ENCODE peak calls at places on chromosomes 6 and 20, in seven cellular contexts. V is IMR-90, Z is upper lobe of left lung, G is kidney epithelial cell, F is fibroblast of mammary gland, N is AG04450, M is cardiac fibroblast. U is an unnamed sample.

GRCh38 chr6:169224185-169224695 is 29.4 kb downstream of the THBS2 start:
- DNase-seq in V (peak; percentile 92), Z (no peak), G (no peak), F (peak; percentile 96), N (peak; percentile 47), M (peak; percentile 90), U (no peak)

GRCh38 chr20:1945134-1945618 is 48.7 kb downstream of the PDYN start:
- DNase-seq in V (no peak), Z (peak; percentile 82), G (no peak), F (peak; percentile 84), N (no peak), M (peak; percentile 92), U (no peak)

GRCh38 chr6:85405175-85405852 is 44.6 kb upstream of the NT5E start:
- DNase-seq in V (peak; percentile 55), Z (no peak), G (peak; percentile 49), F (peak; percentile 37), N (no peak), M (no peak), U (peak; percentile 77)

GRCh38 chr20:47389867-47390347 is 33.4 kb upstream of the ZMYND8 start:
- DNase-seq in V (peak; percentile 53), Z (no peak), G (no peak), F (peak; percentile 93), N (no peak), M (peak; percentile 90), U (peak; percentile 39)

GRCh38 chr6:167827062-167827587 is 414 bp downstream of the AFDN start:
- DNase-seq in V (no peak), Z (no peak), G (no peak), F (no peak), N (no peak), M (peak; percentile 13), U (no peak)

GRCh38 chr6:11356404-11357155 is 124.1 kb upstream of the NEDD9 start:
- DNase-seq in V (no peak), Z (no peak), G (no peak), F (no peak), N (no peak), M (peak; percentile 75), U (no peak)

GRCh38 chr20:43938932-43939761 is 24.5 kb downstream of the TOX2 start:
- DNase-seq in V (peak; percentile 100), Z (no peak), G (peak; percentile 98), F (peak; percentile 100), N (peak; percentile 97), M (peak; percentile 100), U (peak; percentile 99)

GRCh38 chr20:37661536-37661935 is 32.3 kb upstream of the CTNNBL1 start:
- DNase-seq in V (no peak), Z (no peak), G (no peak), F (no peak), N (no peak), M (no peak), U (no peak)

GRCh38 chr6:138465007-138465645 is 34.2 kb downstream of the NHSL1 start:
- DNase-seq in V (peak; percentile 98), Z (no peak), G (peak; percentile 97), F (peak; percentile 98), N (peak; percentile 84), M (peak; percentile 98), U (peak; percentile 97)

GRCh38 chr6:170152989-170153388 is 137.9 kb downstream of the DLL1 start:
- DNase-seq in V (no peak), Z (peak; percentile 57), G (peak; percentile 38), F (no peak), N (no peak), M (peak; percentile 9), U (peak; percentile 54)

GRCh38 chr6:373773-374724 is 17.5 kb upstream of the IRF4 start:
- DNase-seq in V (peak; percentile 16), Z (peak; percentile 75), G (no peak), F (no peak), N (no peak), M (peak; percentile 13), U (no peak)

GRCh38 chr6:125094563-125094962 is 59.0 kb upstream of the TPD52L1 start:
- DNase-seq in V (peak; percentile 82), Z (no peak), G (no peak), F (peak; percentile 66), N (no peak), M (peak; percentile 62), U (peak; percentile 42)

GRCh38 chr6:149331043-149331807 is 13.7 kb downstream of the TAB2 start:
- DNase-seq in V (peak; percentile 73), Z (no peak), G (no peak), F (peak; percentile 42), N (no peak), M (peak; percentile 44), U (peak; percentile 24)

GRCh38 chr6:149696904-149697303 is 21.0 kb downstream of the LATS1 start:
- DNase-seq in V (peak; percentile 52), Z (no peak), G (no peak), F (no peak), N (no peak), M (peak; percentile 65), U (no peak)

GRCh38 chr20:29427201-29428060 is 1830.0 kb upstream of the DEFB115 start:
- DNase-seq in V (no peak), Z (peak; percentile 80), G (no peak), F (no peak), N (no peak), M (no peak), U (no peak)

GRCh38 chr6:164098857-164099534 is 684.5 kb downstream of the QKI start:
- DNase-seq in V (no peak), Z (no peak), G (no peak), F (peak; percentile 43), N (no peak), M (peak; percentile 60), U (peak; percentile 28)

GRCh38 chr6:31070711-31071197 is 41.6 kb downstream of the C6orf15 start:
- DNase-seq in V (peak; percentile 84), Z (no peak), G (no peak), F (peak; percentile 77), N (peak; percentile 60), M (peak; percentile 74), U (peak; percentile 79)

GRCh38 chr6:43972915-43973304 is 154.3 kb downstream of the MRPL14 start:
- DNase-seq in V (peak; percentile 95), Z (no peak), G (no peak), F (peak; percentile 90), N (peak; percentile 80), M (peak; percentile 83), U (peak; percentile 89)

GRCh38 chr6:69796081-69796626 is 656 bp downstream of the LMBRD1 start:
- DNase-seq in V (peak; percentile 45), Z (no peak), G (peak; percentile 45), F (peak; percentile 44), N (no peak), M (peak; percentile 47), U (peak; percentile 46)

GRCh38 chr6:168004945-168005344 is 7.5 kb downstream of the KIF25 start:
- DNase-seq in V (no peak), Z (no peak), G (no peak), F (no peak), N (no peak), M (no peak), U (no peak)

GRCh38 chr20:50397058-50397457 is 113.1 kb upstream of the PTPN1 start:
- DNase-seq in V (no peak), Z (no peak), G (no peak), F (no peak), N (no peak), M (no peak), U (no peak)

GRCh38 chr6:42260972-42261371 is 43.3 kb upstream of the MRPS10 start:
- DNase-seq in V (no peak), Z (no peak), G (no peak), F (peak; percentile 36), N (no peak), M (peak; percentile 25), U (no peak)

GRCh38 chr6:163897030-163897429 is 482.5 kb downstream of the QKI start:
- DNase-seq in V (peak; percentile 50), Z (peak; percentile 9), G (peak; percentile 16), F (peak; percentile 82), N (no peak), M (peak; percentile 2), U (peak; percentile 76)

GRCh38 chr6:4460595-4461475 is 315.4 kb upstream of the CDYL start:
- DNase-seq in V (peak; percentile 44), Z (peak; percentile 10), G (no peak), F (peak; percentile 85), N (peak; percentile 23), M (peak; percentile 72), U (peak; percentile 47)

GRCh38 chr6:1468126-1468525 is 78.8 kb downstream of the FOXF2 start:
- DNase-seq in V (no peak), Z (no peak), G (no peak), F (no peak), N (no peak), M (no peak), U (no peak)

GRCh38 chr20:62952373-62953166 is at the start of gene SLC17A9:
- DNase-seq in V (peak; percentile 12), Z (peak; percentile 95), G (no peak), F (peak; percentile 50), N (no peak), M (peak; percentile 36), U (no peak)
- TF ChIP-seq CTCF in V (no peak), Z (peak; percentile 48), G (no peak), F (no peak), N (no peak), M (no peak), U (no peak)

DNA sequence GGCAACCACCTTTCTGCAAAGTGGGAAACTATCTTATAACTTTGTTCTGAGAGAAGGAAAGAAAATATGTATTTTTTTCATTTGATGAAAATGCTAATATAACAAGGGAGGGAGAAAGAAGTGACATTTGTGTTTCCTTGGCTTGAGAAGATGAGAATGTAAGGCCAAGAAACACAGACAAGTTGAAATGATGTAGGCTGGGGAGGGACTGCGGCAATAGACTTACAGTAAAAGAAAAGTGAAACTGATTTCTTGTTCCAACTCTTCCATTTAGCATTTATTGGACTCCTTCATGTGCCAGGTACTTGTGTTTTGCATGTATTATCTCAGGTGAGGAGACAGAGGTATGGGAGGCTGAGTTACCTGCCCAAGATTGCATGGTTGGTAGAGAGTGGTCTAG is 130.9 kb downstream of the CARMIL1 start:
- DNase-seq in V (no peak), Z (no peak), G (no peak), F (no peak), N (no peak), M (no peak), U (no peak)
- H3K4me3 ChIP-seq in V (no peak overlapping the region), Z (no peak overlapping the region), G (no peak overlapping the region), F (no peak overlapping the region), N (no peak overlapping the region), M (no peak overlapping the region), U (no peak overlapping the region)

GRCh38 chr6:12636336-12636735 is 80.2 kb upstream of the PHACTR1 start:
- DNase-seq in V (no peak), Z (no peak), G (no peak), F (no peak), N (no peak), M (no peak), U (no peak)
- TF ChIP-seq CTCF in V (no peak), Z (no peak), G (peak; percentile 7), F (no peak), N (peak; percentile 18), M (peak; percentile 7), U (peak; percentile 15)

GRCh38 chr6:41053056-41053455 is at the start of gene APOBEC2:
- DNase-seq in V (no peak), Z (no peak), G (no peak), F (no peak), N (no peak), M (no peak), U (no peak)

GRCh38 chr6:41056768-41057490 is 3.9 kb downstream of the APOBEC2 start:
- DNase-seq in V (no peak), Z (no peak), G (no peak), F (no peak), N (no peak), M (no peak), U (no peak)

GRCh38 chr6:41058783-41059181 is 5.8 kb downstream of the APOBEC2 start:
- DNase-seq in V (no peak), Z (no peak), G (no peak), F (no peak), N (no peak), M (no peak), U (no peak)

GRCh38 chr6:41051873-41052272 is 1.1 kb upstream of the APOBEC2 start:
- DNase-seq in V (no peak), Z (no peak), G (no peak), F (no peak), N (no peak), M (no peak), U (no peak)

GRCh38 chr6:41055149-41055548 is 2.1 kb downstream of the APOBEC2 start:
- DNase-seq in V (peak; percentile 6), Z (no peak), G (no peak), F (no peak), N (no peak), M (no peak), U (no peak)
- H3K4me3 ChIP-seq in V (no peak overlapping the region), Z (no peak overlapping the region), G (no peak overlapping the region), F (no peak overlapping the region), N (no peak overlapping the region), M (no peak overlapping the region), U (no peak overlapping the region)

U was measured in astrocyte of the spinal cord.